ENCODE peak calls at places on chromosomes 13 and 19, in four cellular contexts. L is activated CD4-positive, alpha-beta T cell treated with anti-CD3 and anti-CD28 coated beads for 4 hours; F is posterior cingulate gyrus; K is RPMI7951. V is an unnamed sample.

GRCh38 chr19:37221136-37221535 is 3.1 kb downstream of the ZNF383 start:
- DNase-seq in L (no peak), F (no peak), K (no peak), V (no peak)

GRCh38 chr13:50645092-50645491 is 198.4 kb downstream of the DLEU7 start:
- DNase-seq in K (peak; percentile 67), L (no peak), F (no peak), V (no peak)

GRCh38 chr19:959935-960502 is 24.1 kb upstream of the WDR18 start:
- DNase-seq in K (no peak), F (no peak), L (no peak), V (no peak)

GRCh38 chr19:1045247-1045603 is 5.3 kb downstream of the ABCA7 start:
- DNase-seq in F (no peak), K (no peak), L (no peak), V (peak; percentile 46)

GRCh38 chr13:73411067-73411809 is 352.4 kb downstream of the KLF5 start:
- DNase-seq in K (peak; percentile 11), F (no peak), L (no peak), V (peak; percentile 52)

GRCh38 chr19:55640577-55641375 is at the start of gene ZNF580:
- DNase-seq in F (peak; percentile 91), K (peak; percentile 84), L (peak; percentile 57), V (peak; percentile 51)

GRCh38 chr19:54521022-54521859 is 18.6 kb downstream of the LAIR2 start:
- DNase-seq in F (no peak), L (no peak), K (peak; percentile 31), V (no peak)

GRCh38 chr19:2274937-2275535 is 6.9 kb downstream of the PEAK3 start:
- DNase-seq in K (peak; percentile 66), F (peak; percentile 88), L (peak; percentile 48), V (peak; percentile 72)

GRCh38 chr13:105972811-105973590 is 562.5 kb downstream of the EFNB2 start:
- DNase-seq in K (no peak), F (no peak), L (no peak), V (no peak)

GRCh38 chr13:60453490-60453889 is 56.5 kb downstream of the TDRD3 start:
- DNase-seq in K (no peak), L (no peak), F (no peak), V (no peak)

GRCh38 chr19:41001243-41001971 is 10.3 kb downstream of the CYP2B6 start:
- DNase-seq in F (no peak), K (no peak), L (no peak), V (peak; percentile 47)

GRCh38 chr13:48731957-48732569 is 78.3 kb downstream of the CYSLTR2 start:
- DNase-seq in K (no peak), L (peak; percentile 55), F (peak; percentile 72), V (peak; percentile 83)